ENCODE peak calls at places on chromosomes 2 and 18, in four cellular contexts. H is heart left ventricle, A is GM23248, T is left lung. C is an unnamed sample. For H3K36me3, the result is how much of the 10 kb centered on the place peaks cover.

GRCh38 chr18:5476961-5477800 is 66.6 kb downstream of the EPB41L3 start:
- DNase-seq in T (no peak), A (no peak), H (no peak), C (no peak)

GRCh38 chr2:200863655-200864205 is 728 bp downstream of the CLK1 start:
- DNase-seq in H (no peak), T (no peak), A (peak), C (peak)

GRCh38 chr2:196163285-196163684 is 8.1 kb downstream of the STK17B start:
- DNase-seq in A (no peak), T (no peak), H (no peak), C (no peak)

GRCh38 chr2:202944816-202945215 is 32.7 kb downstream of the CARF start:
- DNase-seq in T (no peak), H (no peak), A (no peak), C (no peak)

GRCh38 chr2:42722328-42723190 is 41.4 kb downstream of the OXER1 start:
- DNase-seq in T (peak), A (peak), H (peak), C (peak)

GRCh38 chr2:133483201-133483600 is 85.1 kb downstream of the NCKAP5 start:
- DNase-seq in H (no peak), T (no peak), A (no peak), C (no peak)

GRCh38 chr2:3476386-3477033 is 42.8 kb downstream of the ADI1 start:
- DNase-seq in T (no peak), H (no peak), A (no peak), C (no peak)

GRCh38 chr2:120947982-120948661 is 212.5 kb downstream of the GLI2 start:
- DNase-seq in T (no peak), H (no peak), A (no peak), C (no peak)

GRCh38 chr2:166106431-166107015 is 21.3 kb downstream of the SCN1A start:
- DNase-seq in H (no peak), A (no peak), T (no peak), C (no peak)

GRCh38 chr2:11938196-11938595 is 191.8 kb downstream of the LPIN1 start:
- DNase-seq in T (no peak), A (no peak), H (peak), C (peak)

GRCh38 chr2:1319393-1319792 is 93.9 kb upstream of the TPO start:
- DNase-seq in T (no peak), H (no peak), A (no peak), C (no peak)

GRCh38 chr2:65013776-65014175 is 24.6 kb downstream of the SLC1A4 start:
- DNase-seq in A (no peak), T (no peak), H (no peak), C (no peak)

GRCh38 chr18:72984290-72984689 is 116.5 kb upstream of the NETO1 start:
- DNase-seq in H (no peak), T (no peak), A (no peak), C (no peak)

GRCh38 chr18:6859676-6860422 is 130.3 kb downstream of the ARHGAP28 start:
- DNase-seq in A (no peak), T (no peak), H (no peak), C (no peak)

GRCh38 chr18:55234366-55235093 is 275.3 kb upstream of the CCDC68 start:
- DNase-seq in H (peak), T (peak), A (peak), C (peak)

GRCh38 chr2:64331430-64331700 is 122.6 kb upstream of the LGALSL start:
- DNase-seq in A (no peak), H (no peak), T (no peak), C (no peak)

GRCh38 chr18:45774065-45774521 is 50.1 kb downstream of the SLC14A1 start:
- DNase-seq in H (no peak), T (no peak), A (peak), C (no peak)

GRCh38 chr2:233404227-233404626 is 49.9 kb downstream of the DGKD start:
- DNase-seq in T (no peak), H (no peak), A (peak), C (no peak)

GRCh38 chr2:8862230-8862629 is 24.8 kb upstream of the KIDINS220 start:
- DNase-seq in H (no peak), A (no peak), T (no peak), C (no peak)

GRCh38 chr2:7910752-7911151 is 771.1 kb upstream of the ID2 start:
- DNase-seq in T (no peak), A (no peak), H (no peak), C (no peak)

GRCh38 chr2:190538201-190538600 is 3.7 kb upstream of the NEMP2 start:
- DNase-seq in H (no peak), A (no peak), T (no peak), C (no peak)

GRCh38 chr2:232869138-232870001 is 694 bp upstream of the SNORC start:
- DNase-seq in A (no peak), T (no peak), H (no peak), C (no peak)

GRCh38 chr2:215429424-215429823 is 6.4 kb downstream of the FN1 start:
- DNase-seq in A (peak), T (no peak), H (no peak), C (no peak)

GRCh38 chr2:215431290-215431689 is 4.6 kb downstream of the FN1 start:
- DNase-seq in A (peak), T (no peak), H (no peak), C (no peak)

GRCh38 chr2:215431778-215432758 is 3.8 kb downstream of the FN1 start:
- DNase-seq in A (peak), H (no peak), T (no peak), C (no peak)

GRCh38 chr2:215432759-215433594 is 2.9 kb downstream of the FN1 start:
- DNase-seq in A (peak), T (no peak), H (no peak), C (no peak)

GRCh38 chr2:215430528-215431187 is 5.2 kb downstream of the FN1 start:
- DNase-seq in A (peak), T (no peak), H (no peak), C (no peak)
- H3K36me3 ChIP-seq in A (half or more), T (under half), H (under half), C (under half)

DNA sequence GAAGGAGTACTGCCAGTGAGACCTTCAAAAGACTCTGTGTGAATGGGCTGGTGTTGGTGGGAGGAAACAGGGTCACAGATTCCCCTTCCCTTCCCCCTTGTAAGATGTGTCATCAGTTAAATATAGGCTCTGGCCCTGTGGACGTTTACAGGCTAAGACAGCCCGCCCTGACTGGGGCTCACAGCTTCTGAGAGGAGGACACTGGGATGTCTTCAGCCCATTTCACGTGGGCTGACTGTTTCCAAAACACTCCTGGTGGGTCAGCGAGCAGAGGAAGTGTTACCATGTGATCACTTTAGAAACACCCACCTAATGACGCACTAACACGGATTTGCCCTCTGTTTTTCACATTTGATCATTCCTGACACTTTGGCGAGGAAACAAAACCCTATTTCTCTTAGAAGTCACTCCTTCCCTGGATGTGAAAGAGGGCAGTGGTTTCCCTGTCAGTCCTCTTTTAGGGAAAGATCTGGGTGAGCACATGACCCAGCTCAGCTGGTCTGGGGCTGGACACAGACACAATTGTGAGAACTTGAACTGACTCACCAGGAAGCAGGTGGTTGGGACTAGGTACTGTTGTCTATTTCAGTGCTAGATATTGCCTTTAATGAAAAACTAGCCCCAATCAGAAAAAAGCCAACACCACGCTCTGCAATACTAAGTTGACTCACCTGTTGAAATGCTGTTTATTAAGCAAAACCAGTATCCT is 38.9 kb downstream of the BMP10 start:
- DNase-seq in T (peak), A (peak), H (peak), C (peak)
- H3K4me3 ChIP-seq in T (no peak), A (no peak), H (no peak), C (no peak)

GRCh38 chr2:84805250-84805917 is 75.5 kb downstream of the TRABD2A start:
- DNase-seq in A (peak), T (no peak), H (no peak), C (no peak)

GRCh38 chr2:84797271-84797670 is 83.6 kb downstream of the TRABD2A start:
- DNase-seq in A (no peak), T (no peak), H (no peak), C (no peak)

GRCh38 chr2:84799772-84800171 is 81.1 kb downstream of the TRABD2A start:
- DNase-seq in A (no peak), T (no peak), H (no peak), C (no peak)

GRCh38 chr2:84800194-84800805 is 80.6 kb downstream of the TRABD2A start:
- DNase-seq in A (no peak), T (no peak), H (no peak), C (no peak)

GRCh38 chr2:84801816-84802215 is 79.1 kb downstream of the TRABD2A start:
- DNase-seq in A (no peak), H (no peak), T (no peak), C (no peak)
- H3K36me3 ChIP-seq in A (under half), H (under half), T (under half), C (under half)

DNA sequence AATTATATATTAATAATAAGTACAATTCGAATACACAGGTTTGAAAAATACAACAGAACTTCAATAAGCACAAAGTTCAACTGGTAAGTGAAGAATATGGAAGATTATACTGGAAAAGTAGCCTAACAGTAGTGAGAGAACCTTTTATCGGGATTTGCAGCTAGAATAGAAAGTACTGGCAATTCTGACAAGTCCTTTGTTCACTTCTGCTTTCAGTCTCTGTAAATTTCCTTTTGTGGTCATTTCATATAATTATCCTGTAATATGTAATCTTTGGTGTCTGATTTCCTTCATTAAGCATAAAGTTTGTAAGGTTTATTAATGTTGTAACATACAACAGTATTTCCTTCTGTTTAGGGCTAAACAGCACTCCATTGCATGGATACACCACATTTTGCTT is 67.2 kb downstream of the CUL3 start:
- DNase-seq in H (no peak), A (peak), T (no peak), C (no peak)
- H3K4me3 ChIP-seq in H (no peak), A (no peak), T (no peak), C (no peak)

GRCh38 chr2:181902625-181903024 is 11.1 kb downstream of the ITPRID2 start:
- DNase-seq in T (no peak), H (no peak), A (no peak), C (no peak)

GRCh38 chr2:181904022-181904632 is 12.6 kb downstream of the ITPRID2 start:
- DNase-seq in A (peak), H (no peak), T (no peak), C (no peak)

GRCh38 chr2:181910028-181910763 is 18.7 kb downstream of the ITPRID2 start:
- DNase-seq in A (no peak), H (no peak), T (no peak), C (no peak)

GRCh38 chr2:181907635-181908034 is 16.1 kb downstream of the ITPRID2 start:
- DNase-seq in T (no peak), A (no peak), H (no peak), C (no peak)

DNA sequence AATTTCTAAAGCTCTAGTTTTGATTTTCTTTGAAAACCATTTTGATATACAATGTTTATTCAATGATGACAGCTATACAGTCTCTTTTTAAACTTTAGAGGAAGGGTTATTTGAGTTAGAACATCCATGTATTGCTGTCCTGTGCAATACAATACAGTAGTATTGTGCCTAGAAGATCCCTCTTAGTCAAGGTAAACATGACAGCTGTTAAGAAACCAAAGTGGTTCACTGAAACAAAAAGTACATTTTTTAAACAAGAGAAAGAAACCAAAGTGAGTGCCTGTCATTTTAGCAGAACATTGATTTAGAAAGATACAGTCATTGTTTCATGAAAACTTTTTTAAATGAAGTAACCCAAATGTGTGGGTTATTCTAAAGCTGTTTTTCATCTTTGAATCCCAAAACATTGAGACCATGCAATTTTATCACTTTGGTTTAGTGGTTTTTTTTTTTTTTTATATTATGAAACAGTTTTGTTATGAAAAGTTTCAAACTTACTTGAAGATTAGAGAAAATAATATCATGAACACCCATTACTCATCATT is 15.5 kb downstream of the ITPRID2 start:
- DNase-seq in T (no peak), H (no peak), A (no peak), C (no peak)
- H3K36me3 ChIP-seq in T (under half), H (under half), A (under half), C (half or more)

GRCh38 chr2:86818114-86818801 is 27.5 kb upstream of the CD8A start:
- DNase-seq in T (no peak), A (no peak), H (no peak), C (no peak)

GRCh38 chr2:86818967-86819366 is 28.3 kb upstream of the CD8A start:
- DNase-seq in T (no peak), H (no peak), A (no peak), C (no peak)

GRCh38 chr2:86822668-86823067 is 32.0 kb upstream of the CD8A start:
- DNase-seq in H (no peak), T (no peak), A (no peak), C (no peak)

GRCh38 chr2:86821842-86822241 is 31.1 kb upstream of the CD8A start:
- DNase-seq in A (no peak), T (no peak), H (no peak), C (no peak)

GRCh38 chr2:86821306-86821705 is 30.6 kb upstream of the CD8A start:
- DNase-seq in T (no peak), A (no peak), H (no peak), C (no peak)
- H3K4me3 ChIP-seq in T (no peak), A (no peak), H (no peak), C (no peak)